ENCODE peak calls at places on chromosomes 4 and X, in eight cellular contexts. P is ovary; F is K562; M is heart left ventricle; V is CD8-positive, alpha-beta T cell; L is cardiac muscle cell; B is upper lobe of left lung; E is body of pancreas. W is an unnamed sample.
A peak's percentile ranks its signal among the peaks of the same experiment; 100 is the strongest.

GRCh38 chrX:18582910-18583493 is 88.9 kb downstream of the RS1 start:
- DNase-seq in M (no peak), L (peak; percentile 5), V (no peak), B (no peak), P (no peak), E (no peak), F (no peak), W (no peak)

GRCh38 chrX:151393514-151393913 is 3.5 kb upstream of the VMA21 start:
- DNase-seq in P (no peak), V (peak; percentile 25), E (no peak), B (no peak), M (no peak), L (no peak), F (peak; percentile 24), W (no peak)

GRCh38 chrX:55839480-55839879 is 121.9 kb downstream of the RRAGB start:
- DNase-seq in V (no peak), M (no peak), P (no peak), B (no peak), E (no peak), F (no peak), L (no peak), W (no peak)

GRCh38 chr4:18722748-18723191 is 701.2 kb upstream of the LCORL start:
- DNase-seq in E (no peak), M (no peak), V (no peak), F (no peak), L (no peak), B (no peak), P (no peak), W (no peak)

GRCh38 chr4:165626316-165626715 is 246.7 kb upstream of the TLL1 start:
- DNase-seq in L (peak; percentile 67), E (no peak), F (no peak), P (no peak), M (no peak), B (no peak), V (no peak), W (no peak)

GRCh38 chr4:100287569-100287968 is 97.3 kb upstream of the DDIT4L start:
- DNase-seq in B (no peak), M (no peak), V (no peak), P (no peak), E (no peak), L (no peak), F (no peak), W (no peak)

GRCh38 chr4:16659120-16659519 is 239.3 kb downstream of the LDB2 start:
- DNase-seq in L (no peak), V (no peak), E (no peak), B (no peak), P (no peak), F (no peak), M (no peak), W (no peak)

GRCh38 chrX:6694977-6695376 is 160.1 kb upstream of the VCX3A start:
- DNase-seq in B (no peak), M (no peak), P (no peak), L (no peak), V (no peak), E (no peak), F (no peak), W (no peak)

GRCh38 chr4:24229976-24230375 is 340.1 kb upstream of the PPARGC1A start:
- DNase-seq in L (no peak), F (no peak), M (no peak), V (no peak), E (no peak), B (no peak), P (no peak), W (no peak)

GRCh38 chr4:185693548-185694215 is 118.3 kb downstream of the SORBS2 start:
- DNase-seq in M (no peak), V (no peak), P (no peak), B (no peak), E (no peak), F (no peak), L (no peak), W (no peak)

GRCh38 chr4:82624819-82625218 is 63.0 kb upstream of the TMEM150C start:
- DNase-seq in P (no peak), V (no peak), B (no peak), E (no peak), L (no peak), M (no peak), F (no peak), W (no peak)

GRCh38 chr4:164648151-164648848 is 105.6 kb upstream of the SMIM31 start:
- DNase-seq in F (no peak), V (no peak), B (no peak), M (no peak), L (no peak), E (no peak), P (no peak), W (no peak)

GRCh38 chr4:90536408-90536807 is 409.2 kb downstream of the CCSER1 start:
- DNase-seq in M (no peak), E (no peak), V (no peak), B (no peak), F (no peak), P (no peak), L (no peak), W (no peak)

GRCh38 chr4:76307670-76308014 is 1.1 kb downstream of the STBD1 start:
- DNase-seq in P (peak; percentile 28), E (peak; percentile 34), L (no peak), F (no peak), M (peak; percentile 75), B (no peak), V (no peak), W (no peak)

GRCh38 chrX:47587091-47587891 is 5.1 kb downstream of the TIMP1 start:
- DNase-seq in E (no peak), L (no peak), M (no peak), B (no peak), P (no peak), V (no peak), F (no peak), W (peak; percentile 55)

GRCh38 chr4:153022233-153022632 is 86.1 kb downstream of the FHDC1 start:
- DNase-seq in L (no peak), P (no peak), B (peak; percentile 73), E (no peak), V (no peak), M (no peak), F (no peak), W (no peak)

GRCh38 chr4:3416821-3417221 is 24.9 kb upstream of the HGFAC start:
- DNase-seq in E (no peak), L (no peak), P (no peak), M (no peak), F (no peak), V (no peak), B (peak; percentile 18), W (no peak)

GRCh38 chrX:103686199-103687072 is at the start of gene MORF4L2:
- DNase-seq in E (peak; percentile 89), B (peak; percentile 93), V (peak; percentile 69), F (peak; percentile 94), M (peak; percentile 92), L (peak; percentile 98), P (peak; percentile 84), W (peak; percentile 96)

GRCh38 chrX:103687073-103687695 is 685 bp upstream of the MORF4L2 start:
- DNase-seq in B (peak; percentile 87), M (peak; percentile 95), V (peak; percentile 77), P (peak; percentile 90), L (peak; percentile 88), F (peak; percentile 87), E (peak; percentile 85), W (peak; percentile 90)

GRCh38 chrX:103688949-103689348 is 2.5 kb upstream of the MORF4L2 start:
- DNase-seq in V (no peak), E (no peak), F (peak; percentile 25), M (no peak), P (no peak), B (no peak), L (peak; percentile 59), W (no peak)

GRCh38 chrX:103685396-103685795 is 1.1 kb downstream of the MORF4L2 start:
- DNase-seq in E (no peak), V (no peak), B (no peak), F (peak; percentile 23), M (no peak), P (no peak), L (peak; percentile 44), W (no peak)

GRCh38 chrX:103687696-103688191 is 1.2 kb upstream of the MORF4L2 start:
- DNase-seq in F (peak; percentile 81), V (peak; percentile 24), E (peak; percentile 72), B (peak; percentile 53), P (peak; percentile 74), L (peak; percentile 85), M (peak; percentile 67), W (peak; percentile 76)
- TF ChIP-seq CTCF in F (peak; percentile 82), V (peak; percentile 51), E (peak; percentile 35), B (peak; percentile 46), P (peak; percentile 78), L (peak; percentile 61), M (peak; percentile 43), W (peak; percentile 15)

GRCh38 chr4:140720387-140721087 is 35.6 kb downstream of the TBC1D9 start:
- DNase-seq in M (no peak), P (no peak), F (no peak), B (no peak), E (no peak), V (no peak), L (no peak), W (no peak)

GRCh38 chr4:140718240-140718639 is 37.9 kb downstream of the TBC1D9 start:
- DNase-seq in L (peak; percentile 68), B (no peak), P (no peak), M (no peak), E (no peak), V (no peak), F (no peak), W (no peak)

GRCh38 chr4:140719022-140719421 is 37.2 kb downstream of the TBC1D9 start:
- DNase-seq in M (no peak), V (no peak), E (no peak), F (no peak), L (peak; percentile 73), B (no peak), P (no peak), W (no peak)

GRCh38 chr4:140719693-140720092 is 36.5 kb downstream of the TBC1D9 start:
- DNase-seq in F (no peak), V (no peak), B (no peak), E (no peak), M (no peak), L (no peak), P (no peak), W (no peak)

GRCh38 chr4:140721088-140721421 is 35.1 kb downstream of the TBC1D9 start:
- DNase-seq in V (no peak), L (no peak), M (no peak), F (no peak), B (no peak), E (no peak), P (no peak), W (no peak)
- H3K4me3 ChIP-seq in V (no peak overlapping the region), L (no peak overlapping the region), M (no peak overlapping the region), F (no peak overlapping the region), B (no peak overlapping the region), E (no peak overlapping the region), P (no peak overlapping the region), W (peak overlapping the region; percentile 14)

GRCh38 chrX:10902001-10902400 is 209.1 kb upstream of the HCCS start:
- DNase-seq in V (no peak), L (peak; percentile 51), E (no peak), B (no peak), F (no peak), P (no peak), M (no peak), W (no peak)
- H3K27ac ChIP-seq in V (no peak overlapping the region), L (no peak overlapping the region), E (no peak overlapping the region), B (no peak overlapping the region), F (no peak overlapping the region), P (no peak overlapping the region), M (no peak overlapping the region), W (no peak overlapping the region)

DNA sequence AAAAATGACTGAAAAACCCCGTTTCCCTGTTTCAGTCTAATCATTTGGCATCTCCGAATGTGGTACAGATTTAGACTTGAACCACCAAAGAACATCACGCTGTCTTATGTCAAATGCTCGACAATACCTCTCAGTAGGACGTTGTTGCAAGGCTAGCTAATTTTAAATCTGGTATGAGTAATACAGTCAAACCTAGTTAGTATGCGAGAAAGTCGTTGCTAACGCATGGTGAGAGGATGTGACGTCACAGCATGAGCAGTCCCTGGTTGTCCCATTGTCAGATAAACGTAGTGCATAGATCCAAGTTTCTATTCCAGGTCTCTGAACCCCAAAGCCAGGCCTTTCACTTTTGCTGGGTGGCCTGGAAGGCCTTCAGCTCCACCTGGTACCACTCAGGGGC is 44.7 kb downstream of the SETD7 start:
- DNase-seq in M (no peak), B (no peak), L (peak; percentile 39), V (no peak), E (no peak), F (peak; percentile 20), P (no peak), W (no peak)
- TF ChIP-seq CTCF in M (no peak), B (no peak), L (no peak), V (no peak), E (no peak), F (no peak), P (no peak), W (no peak)

W was measured in coronary artery.